ENCODE peak calls at places on chromosomes 7 and 10, in six cellular contexts. G is GM12878, D is uterus, W is transverse colon, O is endothelial cell of umbilical vein, B is BJ. V is an unnamed sample.

GRCh38 chr7:44138698-44139097 is 2.4 kb downstream of the MYL7 start:
- DNase-seq in G (no peak), D (no peak), W (no peak), O (no peak), B (no peak), V (no peak)

GRCh38 chr7:106425017-106425719 is 140.4 kb upstream of the NAMPT start:
- DNase-seq in G (peak), D (peak), W (peak), O (peak), B (peak), V (peak)

GRCh38 chr10:124058346-124059003 is 34.9 kb downstream of the CHST15 start:
- DNase-seq in G (no peak), D (no peak), W (no peak), O (no peak), B (no peak), V (no peak)

GRCh38 chr7:50610521-50611277 is 45.5 kb upstream of the DDC start:
- DNase-seq in G (no peak), D (no peak), W (no peak), O (peak), B (peak), V (no peak)

GRCh38 chr10:49518982-49519578 is 19.8 kb downstream of the ERCC6 start:
- DNase-seq in G (no peak), D (no peak), W (no peak), O (peak), B (no peak), V (no peak)

GRCh38 chr7:157389951-157390730 is 53.3 kb downstream of the DNAJB6 start:
- DNase-seq in G (no peak), D (no peak), W (no peak), O (no peak), B (no peak), V (no peak)

GRCh38 chr10:13317474-13317873 is 17.6 kb upstream of the PHYH start:
- DNase-seq in G (no peak), D (peak), W (no peak), O (peak), B (no peak), V (no peak)

GRCh38 chr7:142412551-142413193 is 154.8 kb upstream of the PRSS58 start:
- DNase-seq in G (no peak), D (no peak), W (no peak), O (peak), B (no peak), V (peak)

GRCh38 chr7:133310232-133310852 is 57.5 kb downstream of the EXOC4 start:
- DNase-seq in G (no peak), D (no peak), W (no peak), O (peak), B (no peak), V (no peak)

DNA sequence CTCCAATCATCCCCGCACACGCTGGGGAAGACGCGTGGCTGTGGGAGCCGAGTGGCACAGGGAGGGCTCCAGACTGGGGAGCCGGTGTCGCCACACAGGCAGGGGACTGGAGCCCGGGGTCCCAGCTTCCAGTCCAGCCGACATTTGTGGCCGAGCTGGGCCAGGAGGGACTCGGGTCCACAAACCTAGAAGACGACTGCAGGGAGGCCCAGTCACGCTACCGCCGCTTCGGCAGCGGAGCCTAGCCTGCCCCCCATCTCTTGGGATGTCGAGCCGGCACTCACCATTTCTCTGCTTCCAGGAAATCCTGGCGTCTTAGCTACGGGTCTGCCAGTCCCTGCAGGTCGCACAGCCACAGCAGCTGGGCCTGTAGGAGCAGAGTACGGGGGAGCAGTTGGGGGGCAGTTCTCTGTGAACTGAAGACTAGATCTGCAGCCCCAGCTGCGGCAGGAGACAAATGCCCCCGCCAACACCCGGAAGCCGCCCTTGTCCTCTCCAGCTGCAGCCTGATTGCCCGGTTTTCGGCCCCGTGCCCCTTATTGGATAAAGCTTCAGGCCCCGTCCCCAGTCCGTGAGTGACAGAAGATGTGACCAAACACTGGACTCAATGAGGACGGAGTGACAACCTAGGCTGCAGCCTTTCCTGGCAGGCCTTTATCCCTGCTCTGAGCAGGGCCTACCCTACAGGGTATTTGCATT is 270.7 kb downstream of the ZNF33B start:
- DNase-seq in G (peak), D (peak), W (peak), O (peak), B (peak), V (peak)
- H3K4me3 ChIP-seq in G (peak), D (peak), W (peak), O (peak), B (peak), V (peak)

GRCh38 chr7:79453558-79454324 is at the start of gene MAGI2:
- DNase-seq in G (no peak), D (peak), W (peak), O (peak), B (peak), V (peak)
- H3K4me3 ChIP-seq in G (no peak), D (peak), W (peak), O (peak), B (peak), V (peak)

DNA sequence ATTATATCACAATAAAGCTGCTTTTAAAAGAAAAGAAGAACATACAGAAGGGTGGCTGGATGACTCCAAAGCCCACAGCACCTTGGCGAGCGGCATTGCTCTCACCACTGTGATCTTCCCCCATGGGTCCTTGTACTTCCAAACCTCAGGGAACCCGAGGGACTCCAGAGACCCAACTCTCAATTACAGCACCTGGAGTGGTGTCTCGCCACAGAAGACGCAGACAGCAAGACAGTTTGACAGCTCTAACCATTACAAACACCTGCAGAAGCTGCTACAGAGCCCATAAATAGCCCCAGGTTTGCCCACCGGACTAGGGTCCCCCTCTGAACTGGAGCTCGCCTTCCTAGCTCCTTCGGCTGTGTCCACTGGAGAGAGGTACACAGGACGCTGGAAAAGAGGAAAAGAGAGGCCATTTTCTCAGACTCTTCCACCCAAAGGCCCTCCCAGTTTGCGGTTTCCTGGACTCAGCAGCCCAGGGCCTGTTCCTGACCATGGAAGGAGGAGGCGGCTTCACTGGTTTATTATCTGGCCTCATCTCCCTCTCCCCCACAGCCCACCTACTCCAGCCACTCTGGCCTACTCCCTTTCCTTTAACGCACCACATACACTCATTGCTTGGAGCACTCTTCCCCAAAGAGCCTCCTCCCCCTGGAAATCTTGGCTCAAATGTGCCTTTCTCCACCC is 1.9 kb downstream of the PIK3AP1 start:
- DNase-seq in G (no peak), D (no peak), W (no peak), O (no peak), B (no peak), V (no peak)
- H3K4me3 ChIP-seq in G (peak), D (no peak), W (no peak), O (no peak), B (no peak), V (no peak)

DNA sequence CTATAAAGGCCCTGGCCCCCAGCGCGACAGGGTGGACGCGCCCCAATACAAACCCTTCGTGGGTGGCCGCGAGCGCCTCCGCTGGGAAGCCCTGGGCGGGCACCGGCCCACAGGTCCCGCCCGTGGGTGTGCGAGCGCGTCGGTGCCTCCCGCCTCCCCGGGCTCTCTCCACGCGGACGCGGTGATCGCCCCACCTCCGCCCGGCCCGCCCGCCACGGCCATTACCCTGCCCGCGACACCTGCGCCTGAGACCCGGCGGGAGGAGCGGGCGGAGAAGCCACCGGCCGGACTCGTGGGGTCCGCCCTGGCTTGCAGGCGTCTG is 81.2 kb downstream of the PAX2 start:
- DNase-seq in G (no peak), D (no peak), W (no peak), O (no peak), B (no peak), V (no peak)
- H3K4me3 ChIP-seq in G (no peak), D (peak), W (peak), O (no peak), B (no peak), V (peak)

GRCh38 chr10:4658777-4659176 is 167.2 kb upstream of the AKR1E2 start:
- DNase-seq in G (no peak), D (no peak), W (no peak), O (no peak), B (no peak), V (no peak)

GRCh38 chr10:4656576-4657194 is 169.3 kb upstream of the AKR1E2 start:
- DNase-seq in G (no peak), D (peak), W (peak), O (peak), B (no peak), V (peak)

GRCh38 chr10:4661572-4662255 is 164.3 kb upstream of the AKR1E2 start:
- DNase-seq in G (no peak), D (peak), W (peak), O (no peak), B (no peak), V (peak)

GRCh38 chr10:4663162-4663992 is 162.6 kb upstream of the AKR1E2 start:
- DNase-seq in G (peak), D (peak), W (peak), O (peak), B (peak), V (peak)

DNA sequence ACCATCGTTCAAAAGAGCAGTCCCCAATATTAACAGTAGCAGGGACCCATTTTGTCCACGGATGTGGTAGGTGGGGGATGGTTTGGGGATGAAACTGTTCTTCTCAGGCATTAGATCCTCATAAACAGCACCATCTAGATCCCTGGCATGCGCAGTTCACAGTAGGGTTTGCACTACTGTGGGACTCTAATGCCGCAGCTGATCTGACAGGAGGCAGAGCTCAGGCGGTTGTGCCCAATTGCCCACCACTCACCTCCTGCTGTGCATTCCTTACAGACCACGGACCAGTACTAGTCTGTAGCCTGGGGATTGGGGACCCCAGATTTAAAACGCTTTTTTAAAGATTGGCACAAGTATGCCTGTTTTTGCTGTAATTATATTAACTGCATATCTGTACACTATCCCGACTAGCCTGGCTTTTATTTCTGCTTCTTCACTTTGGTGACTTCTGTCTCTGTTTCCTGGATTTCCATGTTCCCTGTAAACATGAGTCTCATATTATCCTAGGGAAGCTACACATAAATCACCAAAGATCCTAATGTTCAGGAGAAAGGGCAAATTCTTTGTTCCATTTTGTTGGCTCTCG is 163.3 kb upstream of the AKR1E2 start:
- DNase-seq in G (no peak), D (no peak), W (no peak), O (no peak), B (no peak), V (no peak)
- H3K4me3 ChIP-seq in G (no peak), D (no peak), W (no peak), O (no peak), B (no peak), V (no peak)

GRCh38 chr7:868189-868486 is 8.2 kb upstream of the GET4 start:
- DNase-seq in G (no peak), D (no peak), W (no peak), O (no peak), B (no peak), V (no peak)

GRCh38 chr7:865921-866320 is 10.4 kb upstream of the GET4 start:
- DNase-seq in G (no peak), D (no peak), W (no peak), O (no peak), B (no peak), V (no peak)

GRCh38 chr7:869348-869747 is 7.0 kb upstream of the GET4 start:
- DNase-seq in G (no peak), D (no peak), W (no peak), O (no peak), B (no peak), V (no peak)

GRCh38 chr7:867001-867405 is 9.4 kb upstream of the GET4 start:
- DNase-seq in G (no peak), D (peak), W (peak), O (peak), B (peak), V (peak)

GRCh38 chr7:867406-868188 is 8.8 kb upstream of the GET4 start:
- DNase-seq in G (no peak), D (peak), W (peak), O (peak), B (peak), V (peak)
- H3K4me3 ChIP-seq in G (no peak), D (no peak), W (no peak), O (no peak), B (no peak), V (no peak)

DNA sequence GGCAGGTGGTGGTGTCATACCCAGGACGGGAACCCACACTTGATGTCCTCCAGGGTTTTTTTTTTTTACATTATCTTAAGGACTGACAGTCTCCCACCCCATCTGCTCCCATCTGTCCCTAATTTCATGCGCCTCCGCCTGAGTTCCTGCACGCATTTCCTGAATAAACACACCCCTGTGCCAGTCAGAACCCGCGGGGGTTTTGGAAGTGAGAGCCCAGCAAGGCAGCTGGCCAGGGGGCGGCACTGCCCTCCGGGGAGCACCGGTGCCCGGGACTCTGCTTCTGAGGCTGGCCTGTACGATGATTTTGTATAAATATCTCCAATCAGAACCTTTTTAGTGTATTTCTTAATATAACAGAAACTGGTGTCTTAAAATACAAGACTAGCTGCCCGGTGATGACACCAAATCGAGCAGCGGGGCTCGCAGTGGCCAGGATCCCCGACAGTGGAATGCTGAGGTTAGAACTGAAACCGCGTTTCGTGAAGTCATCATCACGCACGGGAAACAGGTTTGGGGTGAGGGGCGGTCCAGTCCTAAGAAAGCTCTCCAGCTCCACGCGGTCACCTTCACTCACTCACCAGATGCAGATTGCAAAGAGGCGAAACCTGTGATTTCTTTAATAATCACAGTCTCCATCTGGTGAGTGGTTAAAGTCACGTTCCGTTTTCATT is 19.8 kb downstream of the BNIP3 start:
- DNase-seq in G (no peak), D (no peak), W (no peak), O (no peak), B (no peak), V (no peak)
- H3K4me3 ChIP-seq in G (no peak), D (no peak), W (no peak), O (no peak), B (peak), V (no peak)

GRCh38 chr10:69222157-69223027 is 2.3 kb downstream of the HKDC1 start:
- DNase-seq in G (peak), D (peak), W (peak), O (peak), B (no peak), V (peak)
- H3K4me3 ChIP-seq in G (peak), D (no peak), W (peak), O (no peak), B (no peak), V (no peak)

DNA sequence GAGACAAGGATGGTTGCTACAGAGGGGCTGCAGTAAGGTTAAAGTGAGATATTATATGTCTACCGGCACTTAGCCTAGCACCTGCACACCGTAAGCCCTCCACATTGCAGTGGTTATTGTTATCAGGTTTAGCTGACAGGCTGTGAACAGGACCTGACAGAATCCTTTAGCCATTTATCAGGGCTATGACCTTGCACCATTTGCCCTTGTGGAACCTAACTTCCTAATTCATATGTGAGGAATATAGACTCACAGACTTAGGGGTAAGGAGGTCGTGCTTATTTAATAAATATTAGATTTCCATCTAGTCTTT is 10.1 kb downstream of the NCOA4 start:
- DNase-seq in G (no peak), D (no peak), W (no peak), O (no peak), B (no peak), V (no peak)
- H3K4me3 ChIP-seq in G (peak), D (no peak), W (no peak), O (no peak), B (no peak), V (no peak)